ENCODE peak calls at places on chromosome 17, in six cellular contexts. L is suprapubic skin; M is IMR-90; R is body of pancreas; F is CD4-positive, CD25-positive, alpha-beta regulatory T cell; D is CD8-positive, alpha-beta T cell. W is an unnamed sample. For H3K4me1, the result is how much of the 10 kb centered on the place peaks cover.

GRCh38 chr17:52465407-52465806 is 306.9 kb upstream of the CA10 start:
- DNase-seq in L (no peak), M (no peak), R (no peak), F (no peak), D (no peak), W (no peak)

GRCh38 chr17:28033972-28034714 is 8.3 kb upstream of the NLK start:
- DNase-seq in L (no peak), M (peak), R (no peak), F (no peak), D (no peak), W (no peak)

GRCh38 chr17:57794841-57795240 is 49.7 kb upstream of the CCDC182 start:
- DNase-seq in L (no peak), M (no peak), R (no peak), F (peak), D (no peak), W (no peak)

GRCh38 chr17:47275245-47275984 is 21.8 kb downstream of the ITGB3 start:
- DNase-seq in L (peak), M (peak), R (peak), F (no peak), D (no peak), W (no peak)

GRCh38 chr17:50363217-50364060 is 9.5 kb downstream of the MRPL27 start:
- DNase-seq in L (no peak), M (peak), R (no peak), F (no peak), D (no peak), W (no peak)

GRCh38 chr17:48597775-48598631 is 4.4 kb upstream of the HOXB5 start:
- DNase-seq in L (no peak), M (peak), R (peak), F (peak), D (no peak), W (no peak)

GRCh38 chr17:50288306-50288705 is 14.0 kb downstream of the TMEM92 start:
- DNase-seq in L (no peak), M (no peak), R (no peak), F (no peak), D (no peak), W (no peak)

GRCh38 chr17:2847601-2848255 is 51.5 kb downstream of the RAP1GAP2 start:
- DNase-seq in L (no peak), M (no peak), R (no peak), F (no peak), D (no peak), W (no peak)

DNA sequence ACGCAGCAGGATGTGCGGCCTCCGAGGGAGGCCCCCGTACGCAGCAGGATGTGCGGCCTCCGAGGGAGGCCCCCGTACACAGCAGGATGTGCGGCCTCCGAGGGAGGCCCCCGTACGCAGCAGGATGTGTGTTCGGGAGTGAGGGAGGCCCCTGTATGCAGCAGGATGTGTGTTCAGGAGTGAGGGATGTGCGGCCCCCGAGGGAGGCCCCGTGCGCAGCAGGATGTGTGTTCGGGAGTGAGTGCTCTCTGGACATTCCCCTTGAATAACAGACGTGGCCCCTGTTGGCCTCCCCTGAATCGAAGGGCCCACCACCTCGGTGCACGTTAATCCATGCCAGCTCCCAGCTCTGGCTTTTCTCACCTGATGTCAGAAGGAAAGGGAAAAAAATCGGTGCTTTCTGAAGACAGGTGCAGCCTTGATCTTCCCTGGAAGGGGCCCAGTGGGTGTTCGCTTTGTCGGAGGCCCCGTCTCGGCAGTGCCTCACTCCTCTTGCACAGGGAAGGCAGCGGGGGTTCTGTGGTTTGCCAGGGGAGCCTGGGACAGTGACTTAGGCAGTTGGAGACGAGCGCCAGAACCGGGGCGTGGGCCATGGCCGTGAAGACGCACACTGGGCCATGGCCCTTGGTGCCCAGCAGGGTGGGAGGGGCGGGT is 101.6 kb upstream of the CHMP6 start:
- DNase-seq in L (no peak), M (no peak), R (no peak), F (peak), D (no peak), W (no peak)
- H3K4me1 ChIP-seq in L (under half), M (under half), R (under half), F (under half), D (under half), W (under half)

GRCh38 chr17:4966844-4967538 is 626 bp downstream of the SPAG7 start:
- DNase-seq in L (peak), M (peak), R (peak), F (peak), D (peak), W (peak)

GRCh38 chr17:4968916-4969550 is 1.4 kb upstream of the SPAG7 start:
- DNase-seq in L (no peak), M (peak), R (no peak), F (peak), D (no peak), W (no peak)

GRCh38 chr17:4969551-4970231 is 2.1 kb upstream of the SPAG7 start:
- DNase-seq in L (no peak), M (peak), R (no peak), F (no peak), D (no peak), W (no peak)

GRCh38 chr17:4968166-4968915 is 724 bp upstream of the SPAG7 start:
- DNase-seq in L (peak), M (no peak), R (peak), F (peak), D (no peak), W (peak)

GRCh38 chr17:4967539-4968165 is at the start of gene SPAG7:
- DNase-seq in L (peak), M (peak), R (peak), F (peak), D (peak), W (peak)
- H3K4me3 ChIP-seq in L (peak), M (peak), R (peak), F (peak), D (peak), W (peak)

DNA sequence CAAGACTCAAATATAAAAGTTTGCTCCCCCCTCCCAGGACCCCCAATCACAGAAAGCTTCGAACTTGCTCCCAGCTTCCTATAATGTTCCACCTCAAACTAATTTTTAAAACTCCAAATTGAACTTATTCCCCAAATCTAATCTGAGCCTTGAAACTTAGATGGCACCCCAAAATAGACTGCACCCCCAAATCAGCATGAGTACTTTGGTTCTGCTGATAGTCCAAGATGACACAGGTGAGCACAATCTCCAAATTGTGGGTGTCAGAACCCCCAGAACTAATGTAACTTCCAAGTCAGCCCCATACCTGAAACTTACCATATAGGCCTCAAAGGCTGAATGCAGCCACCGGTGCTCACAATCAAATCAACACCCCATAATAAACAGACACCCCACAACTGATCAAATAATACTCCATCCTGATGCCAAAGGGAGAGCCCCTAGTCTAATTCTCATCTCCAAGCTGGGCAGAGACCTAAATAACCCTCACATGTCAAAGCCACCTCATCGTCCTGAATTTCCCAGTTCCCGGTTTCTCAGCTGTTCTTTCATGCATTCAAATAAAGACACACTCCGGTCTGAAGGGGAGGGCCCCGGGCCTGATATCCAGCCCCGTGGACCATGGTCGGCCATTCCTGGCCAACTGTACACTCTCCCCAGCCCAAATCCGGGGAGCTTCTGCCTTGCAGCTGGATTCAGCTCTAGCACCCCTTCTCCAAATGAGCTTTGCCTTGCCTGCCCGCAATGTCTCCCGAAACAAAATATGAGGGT is 1.8 kb upstream of the BCL6B start:
- DNase-seq in L (no peak), M (no peak), R (no peak), F (no peak), D (no peak), W (no peak)
- H3K4me1 ChIP-seq in L (half or more), M (under half), R (under half), F (under half), D (half or more), W (under half)

DNA sequence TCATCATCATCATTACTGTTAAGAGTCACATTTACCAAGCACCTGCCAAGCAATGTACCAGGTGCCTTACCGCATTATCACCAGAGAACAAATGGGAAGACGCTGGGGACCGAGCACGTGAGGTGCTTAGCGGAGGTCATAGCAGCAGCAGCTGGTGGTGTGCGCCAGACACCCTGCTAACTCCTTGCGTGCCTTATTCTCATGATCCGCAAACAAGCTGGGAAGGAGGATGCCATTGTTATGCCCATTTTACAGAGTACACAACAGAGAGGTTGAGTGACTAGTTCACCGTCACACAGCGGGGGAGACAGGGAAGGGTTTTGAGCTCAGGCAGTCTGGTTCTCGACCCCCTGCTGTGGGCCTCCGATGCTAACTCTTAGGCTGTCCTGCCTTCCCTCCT is 7.3 kb downstream of the ATP2A3 start:
- DNase-seq in L (no peak), M (no peak), R (no peak), F (no peak), D (no peak), W (no peak)
- H3K4me3 ChIP-seq in L (no peak), M (no peak), R (no peak), F (peak), D (no peak), W (no peak)

DNA sequence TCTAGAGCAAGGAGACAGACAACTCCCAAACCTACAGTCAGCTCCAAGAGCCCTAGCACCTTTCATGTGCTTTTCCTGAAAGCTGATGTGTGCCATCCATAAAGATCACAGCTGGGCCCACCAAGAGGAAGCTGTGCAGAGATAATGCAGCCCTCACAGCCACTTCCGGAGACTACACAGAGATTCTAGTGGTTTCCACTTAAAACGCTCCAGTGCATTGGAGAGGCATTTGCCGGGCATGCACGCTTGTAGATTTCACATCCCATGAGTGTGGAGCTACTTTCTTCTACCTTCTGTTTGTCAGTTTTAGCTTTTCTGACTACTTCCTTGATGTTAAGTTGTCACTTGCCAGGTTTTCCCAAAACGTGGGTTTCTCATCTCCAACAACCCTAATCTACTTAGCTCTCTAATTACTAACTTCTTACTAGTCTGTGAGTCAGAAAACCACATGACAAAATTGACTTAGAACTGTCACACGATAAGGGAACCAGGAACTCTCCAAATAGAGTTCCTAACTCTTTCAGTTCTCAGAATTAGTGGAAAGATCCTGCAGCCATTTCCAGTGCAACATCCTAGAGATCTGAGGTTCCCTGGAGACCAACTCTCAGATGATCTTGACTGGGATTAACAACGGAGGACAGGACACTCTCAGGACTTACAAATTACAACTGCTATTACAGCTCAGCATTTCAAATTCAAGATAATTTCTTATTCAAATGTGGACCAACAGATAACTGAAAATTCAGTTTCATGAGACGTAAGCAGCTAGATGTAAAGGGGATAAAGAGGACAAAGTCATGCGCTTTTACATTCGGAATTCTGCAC is 28.6 kb downstream of the PMP22 start:
- DNase-seq in L (no peak), M (peak), R (no peak), F (no peak), D (no peak), W (no peak)
- H3K4me1 ChIP-seq in L (under half), M (under half), R (under half), F (under half), D (under half), W (half or more)

GRCh38 chr17:10814083-10814482 is 10.2 kb upstream of the TMEM238L start:
- DNase-seq in L (no peak), M (no peak), R (no peak), F (no peak), D (no peak), W (no peak)
- H3K4me3 ChIP-seq in L (no peak), M (no peak), R (no peak), F (no peak), D (no peak), W (no peak)

GRCh38 chr17:17750881-17751280 is 69.6 kb downstream of the RAI1 start:
- DNase-seq in L (no peak), M (no peak), R (no peak), F (peak), D (peak), W (no peak)
- H3K4me1 ChIP-seq in L (half or more), M (under half), R (under half), F (half or more), D (half or more), W (half or more)

GRCh38 chr17:927611-928461 is 51.7 kb downstream of the NXN start:
- DNase-seq in L (no peak), M (peak), R (no peak), F (no peak), D (no peak), W (no peak)

GRCh38 chr17:925846-926245 is 53.7 kb downstream of the NXN start:
- DNase-seq in L (no peak), M (no peak), R (no peak), F (no peak), D (no peak), W (no peak)

GRCh38 chr17:921161-921560 is 58.4 kb downstream of the NXN start:
- DNase-seq in L (no peak), M (peak), R (no peak), F (no peak), D (no peak), W (no peak)

GRCh38 chr17:923633-924032 is 55.9 kb downstream of the NXN start:
- DNase-seq in L (no peak), M (no peak), R (no peak), F (no peak), D (no peak), W (no peak)

GRCh38 chr17:924711-925480 is 54.7 kb downstream of the NXN start:
- DNase-seq in L (no peak), M (no peak), R (no peak), F (no peak), D (no peak), W (no peak)
- H3K4me3 ChIP-seq in L (no peak), M (no peak), R (no peak), F (no peak), D (no peak), W (no peak)

DNA sequence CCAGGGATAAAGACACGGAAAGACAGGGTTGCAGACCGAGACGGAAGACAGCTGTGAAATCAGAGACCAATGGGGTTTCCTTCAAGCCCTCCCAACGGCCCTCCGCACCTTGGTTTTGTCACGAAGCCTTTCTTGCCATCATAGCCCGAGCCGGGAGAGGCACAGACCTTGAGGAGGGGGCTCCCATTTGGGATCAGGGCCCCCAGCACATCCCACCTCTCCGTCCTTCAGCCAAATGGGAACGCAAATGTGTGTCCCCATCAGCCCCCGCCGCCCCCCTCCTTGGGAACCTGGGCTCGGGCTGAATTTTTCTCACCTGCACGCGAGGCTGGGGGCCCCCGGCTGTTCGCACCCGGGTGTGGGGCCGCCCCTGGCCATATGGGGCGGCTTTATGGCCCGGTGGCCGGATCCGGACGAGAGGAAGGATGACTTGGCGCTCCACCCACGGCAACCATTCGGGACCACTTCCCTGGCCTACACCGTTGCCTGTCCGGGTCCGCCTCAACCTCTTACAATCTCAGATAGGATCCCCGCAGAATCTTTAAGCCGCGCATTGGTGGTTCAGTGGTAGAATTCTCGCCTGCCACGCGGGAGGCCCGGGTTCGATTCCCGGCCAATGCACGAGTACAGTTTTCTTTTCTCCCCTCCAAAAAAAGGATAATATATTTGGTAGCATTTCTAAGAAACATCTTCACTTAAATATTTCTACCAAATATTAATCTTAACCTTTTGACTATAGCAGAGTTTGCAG is 1.5 kb upstream of the HES7 start:
- DNase-seq in L (peak), M (peak), R (peak), F (peak), D (peak), W (peak)
- H3K4me1 ChIP-seq in L (half or more), M (under half), R (half or more), F (half or more), D (half or more), W (half or more)

GRCh38 chr17:74214642-74215331 is 1.4 kb downstream of the TTYH2 start:
- DNase-seq in L (no peak), M (no peak), R (no peak), F (no peak), D (no peak), W (no peak)
- H3K4me3 ChIP-seq in L (peak), M (no peak), R (no peak), F (peak), D (peak), W (no peak)

W was measured in upper lobe of right lung.